ENCODE peak calls at places on chromosomes 4 and X, in ten cellular contexts. One of them, this sample, is unnamed.

GRCh38 chr4:129364747-129365452 is 268.9 kb downstream of the C4orf33 start:
- DNase-seq in EL: no peak
- DNase-seq in progenitor cell of endocrine pancreas: no peak
- DNase-seq in transverse colon: no peak
- DNase-seq in Caco-2: no peak
- DNase-seq in AG10803: no peak
- DNase-seq in glutamatergic neuron: no peak
- DNase-seq in HEK293T: no peak
- DNase-seq in IMR-90: no peak
- DNase-seq in effector CD4-positive, alpha-beta T cell: no peak
- DNase-seq in this sample: no peak

GRCh38 chr4:188109157-188109755 is at the start of gene TRIML2:
- DNase-seq in EL: peak
- DNase-seq in progenitor cell of endocrine pancreas: no peak
- DNase-seq in transverse colon: no peak
- DNase-seq in Caco-2: peak
- DNase-seq in AG10803: no peak
- DNase-seq in glutamatergic neuron: no peak
- DNase-seq in HEK293T: no peak
- DNase-seq in IMR-90: no peak
- DNase-seq in effector CD4-positive, alpha-beta T cell: no peak
- DNase-seq in this sample: no peak

GRCh38 chr4:66572949-66573348 is 902.7 kb upstream of the EPHA5 start:
- DNase-seq in EL: peak
- DNase-seq in progenitor cell of endocrine pancreas: no peak
- DNase-seq in transverse colon: no peak
- DNase-seq in Caco-2: no peak
- DNase-seq in AG10803: peak
- DNase-seq in glutamatergic neuron: no peak
- DNase-seq in HEK293T: no peak
- DNase-seq in IMR-90: peak
- DNase-seq in effector CD4-positive, alpha-beta T cell: no peak
- DNase-seq in this sample: no peak

GRCh38 chr4:56857601-56858301 is 36.2 kb upstream of the SPINK2 start:
- DNase-seq in EL: no peak
- DNase-seq in progenitor cell of endocrine pancreas: no peak
- DNase-seq in transverse colon: no peak
- DNase-seq in Caco-2: no peak
- DNase-seq in AG10803: peak
- DNase-seq in glutamatergic neuron: no peak
- DNase-seq in HEK293T: no peak
- DNase-seq in IMR-90: no peak
- DNase-seq in effector CD4-positive, alpha-beta T cell: no peak
- DNase-seq in this sample: no peak

GRCh38 chr4:36197501-36197900 is 46.8 kb downstream of the ARAP2 start:
- DNase-seq in EL: no peak
- DNase-seq in progenitor cell of endocrine pancreas: no peak
- DNase-seq in transverse colon: no peak
- DNase-seq in Caco-2: no peak
- DNase-seq in AG10803: no peak
- DNase-seq in glutamatergic neuron: no peak
- DNase-seq in HEK293T: no peak
- DNase-seq in IMR-90: no peak
- DNase-seq in effector CD4-positive, alpha-beta T cell: no peak
- DNase-seq in this sample: no peak

GRCh38 chr4:148443550-148444295 is 1.5 kb upstream of the NR3C2 start:
- DNase-seq in EL: no peak
- DNase-seq in progenitor cell of endocrine pancreas: peak
- DNase-seq in transverse colon: peak
- DNase-seq in Caco-2: peak
- DNase-seq in AG10803: no peak
- DNase-seq in glutamatergic neuron: peak
- DNase-seq in HEK293T: peak
- DNase-seq in IMR-90: no peak
- DNase-seq in effector CD4-positive, alpha-beta T cell: peak
- DNase-seq in this sample: peak

GRCh38 chrX:84144281-84144680 is 43.7 kb downstream of the RPS6KA6 start:
- DNase-seq in EL: peak
- DNase-seq in progenitor cell of endocrine pancreas: no peak
- DNase-seq in transverse colon: no peak
- DNase-seq in Caco-2: no peak
- DNase-seq in AG10803: no peak
- DNase-seq in glutamatergic neuron: no peak
- DNase-seq in HEK293T: no peak
- DNase-seq in IMR-90: peak
- DNase-seq in effector CD4-positive, alpha-beta T cell: no peak
- DNase-seq in this sample: no peak

GRCh38 chr4:25872851-25873631 is 10.3 kb upstream of the SEL1L3 start:
- DNase-seq in EL: no peak
- DNase-seq in progenitor cell of endocrine pancreas: no peak
- DNase-seq in transverse colon: no peak
- DNase-seq in Caco-2: no peak
- DNase-seq in AG10803: no peak
- DNase-seq in glutamatergic neuron: no peak
- DNase-seq in HEK293T: no peak
- DNase-seq in IMR-90: no peak
- DNase-seq in effector CD4-positive, alpha-beta T cell: no peak
- DNase-seq in this sample: no peak

GRCh38 chrX:71496476-71496875 is 36.4 kb upstream of the OGT start:
- DNase-seq in EL: no peak
- DNase-seq in progenitor cell of endocrine pancreas: no peak
- DNase-seq in transverse colon: no peak
- DNase-seq in Caco-2: no peak
- DNase-seq in AG10803: no peak
- DNase-seq in glutamatergic neuron: no peak
- DNase-seq in HEK293T: no peak
- DNase-seq in IMR-90: no peak
- DNase-seq in effector CD4-positive, alpha-beta T cell: no peak
- DNase-seq in this sample: no peak

GRCh38 chr4:168811793-168812651 is 198.0 kb downstream of the CBR4 start:
- DNase-seq in EL: peak
- DNase-seq in progenitor cell of endocrine pancreas: no peak
- DNase-seq in transverse colon: no peak
- DNase-seq in Caco-2: no peak
- DNase-seq in AG10803: peak
- DNase-seq in glutamatergic neuron: no peak
- DNase-seq in HEK293T: no peak
- DNase-seq in IMR-90: peak
- DNase-seq in effector CD4-positive, alpha-beta T cell: no peak
- DNase-seq in this sample: no peak

GRCh38 chr4:3135155-3136011 is 60.9 kb downstream of the HTT start:
- DNase-seq in EL: no peak
- DNase-seq in progenitor cell of endocrine pancreas: no peak
- DNase-seq in transverse colon: no peak
- DNase-seq in Caco-2: no peak
- DNase-seq in AG10803: peak
- DNase-seq in glutamatergic neuron: no peak
- DNase-seq in HEK293T: no peak
- DNase-seq in IMR-90: no peak
- DNase-seq in effector CD4-positive, alpha-beta T cell: no peak
- DNase-seq in this sample: no peak

GRCh38 chrX:13898084-13898483 is 81.2 kb upstream of the GPM6B start:
- DNase-seq in EL: peak
- DNase-seq in progenitor cell of endocrine pancreas: no peak
- DNase-seq in transverse colon: no peak
- DNase-seq in Caco-2: peak
- DNase-seq in AG10803: peak
- DNase-seq in glutamatergic neuron: peak
- DNase-seq in HEK293T: no peak
- DNase-seq in IMR-90: peak
- DNase-seq in effector CD4-positive, alpha-beta T cell: no peak
- DNase-seq in this sample: peak

GRCh38 chr4:147822128-147822527 is 90.2 kb downstream of the ARHGAP10 start:
- DNase-seq in EL: no peak
- DNase-seq in progenitor cell of endocrine pancreas: no peak
- DNase-seq in transverse colon: peak
- DNase-seq in Caco-2: no peak
- DNase-seq in AG10803: peak
- DNase-seq in glutamatergic neuron: no peak
- DNase-seq in HEK293T: no peak
- DNase-seq in IMR-90: peak
- DNase-seq in effector CD4-positive, alpha-beta T cell: no peak
- DNase-seq in this sample: no peak

GRCh38 chr4:100935090-100935489 is 412.2 kb downstream of the PPP3CA start:
- DNase-seq in EL: peak
- DNase-seq in progenitor cell of endocrine pancreas: no peak
- DNase-seq in transverse colon: no peak
- DNase-seq in Caco-2: no peak
- DNase-seq in AG10803: no peak
- DNase-seq in glutamatergic neuron: no peak
- DNase-seq in HEK293T: peak
- DNase-seq in IMR-90: peak
- DNase-seq in effector CD4-positive, alpha-beta T cell: no peak
- DNase-seq in this sample: no peak

GRCh38 chr4:139913398-139913990 is 240.5 kb downstream of the MAML3 start:
- DNase-seq in EL: no peak
- DNase-seq in progenitor cell of endocrine pancreas: no peak
- DNase-seq in transverse colon: no peak
- DNase-seq in Caco-2: no peak
- DNase-seq in AG10803: peak
- DNase-seq in glutamatergic neuron: no peak
- DNase-seq in HEK293T: no peak
- DNase-seq in IMR-90: peak
- DNase-seq in effector CD4-positive, alpha-beta T cell: no peak
- DNase-seq in this sample: no peak

GRCh38 chr4:88457307-88458090 is 580 bp downstream of the HERC5 start:
- DNase-seq in EL: peak
- DNase-seq in progenitor cell of endocrine pancreas: peak
- DNase-seq in transverse colon: peak
- DNase-seq in Caco-2: peak
- DNase-seq in AG10803: peak
- DNase-seq in glutamatergic neuron: peak
- DNase-seq in HEK293T: peak
- DNase-seq in IMR-90: no peak
- DNase-seq in effector CD4-positive, alpha-beta T cell: no peak
- DNase-seq in this sample: peak

GRCh38 chrX:154096140-154097002 is 1.1 kb downstream of the MECP2 start:
- DNase-seq in EL: peak
- DNase-seq in progenitor cell of endocrine pancreas: no peak
- DNase-seq in transverse colon: no peak
- DNase-seq in Caco-2: peak
- DNase-seq in AG10803: peak
- DNase-seq in glutamatergic neuron: no peak
- DNase-seq in HEK293T: no peak
- DNase-seq in IMR-90: peak
- DNase-seq in effector CD4-positive, alpha-beta T cell: no peak
- DNase-seq in this sample: peak

GRCh38 chr4:24560770-24561415 is 23.5 kb downstream of the DHX15 start:
- DNase-seq in EL: peak
- DNase-seq in progenitor cell of endocrine pancreas: no peak
- DNase-seq in transverse colon: no peak
- DNase-seq in Caco-2: no peak
- DNase-seq in AG10803: peak
- DNase-seq in glutamatergic neuron: no peak
- DNase-seq in HEK293T: no peak
- DNase-seq in IMR-90: peak
- DNase-seq in effector CD4-positive, alpha-beta T cell: no peak
- DNase-seq in this sample: no peak

GRCh38 chrX:154908821-154909220 is 22.7 kb downstream of the F8A1 start:
- DNase-seq in EL: no peak
- DNase-seq in progenitor cell of endocrine pancreas: no peak
- DNase-seq in transverse colon: no peak
- DNase-seq in Caco-2: no peak
- DNase-seq in AG10803: no peak
- DNase-seq in glutamatergic neuron: no peak
- DNase-seq in HEK293T: no peak
- DNase-seq in IMR-90: no peak
- DNase-seq in effector CD4-positive, alpha-beta T cell: no peak
- DNase-seq in this sample: no peak

GRCh38 chrX:119389854-119390501 is 9.2 kb upstream of the SLC25A43 start:
- DNase-seq in EL: no peak
- DNase-seq in progenitor cell of endocrine pancreas: no peak
- DNase-seq in transverse colon: no peak
- DNase-seq in Caco-2: peak
- DNase-seq in AG10803: no peak
- DNase-seq in glutamatergic neuron: no peak
- DNase-seq in HEK293T: peak
- DNase-seq in IMR-90: no peak
- DNase-seq in effector CD4-positive, alpha-beta T cell: no peak
- DNase-seq in this sample: peak

GRCh38 chr4:89538886-89539285 is 231.3 kb upstream of the GPRIN3 start:
- DNase-seq in EL: no peak
- DNase-seq in progenitor cell of endocrine pancreas: no peak
- DNase-seq in transverse colon: no peak
- DNase-seq in Caco-2: no peak
- DNase-seq in AG10803: no peak
- DNase-seq in glutamatergic neuron: no peak
- DNase-seq in HEK293T: no peak
- DNase-seq in IMR-90: peak
- DNase-seq in effector CD4-positive, alpha-beta T cell: no peak
- DNase-seq in this sample: no peak

GRCh38 chrX:106437407-106437806 is 174.4 kb upstream of the RADX start:
- DNase-seq in EL: no peak
- DNase-seq in progenitor cell of endocrine pancreas: no peak
- DNase-seq in transverse colon: no peak
- DNase-seq in Caco-2: no peak
- DNase-seq in AG10803: no peak
- DNase-seq in glutamatergic neuron: no peak
- DNase-seq in HEK293T: no peak
- DNase-seq in IMR-90: no peak
- DNase-seq in effector CD4-positive, alpha-beta T cell: no peak
- DNase-seq in this sample: peak

GRCh38 chr4:163587867-163588266 is 93.4 kb downstream of the TMA16 start:
- DNase-seq in EL: peak
- DNase-seq in progenitor cell of endocrine pancreas: no peak
- DNase-seq in transverse colon: no peak
- DNase-seq in Caco-2: peak
- DNase-seq in AG10803: no peak
- DNase-seq in glutamatergic neuron: no peak
- DNase-seq in HEK293T: peak
- DNase-seq in IMR-90: no peak
- DNase-seq in effector CD4-positive, alpha-beta T cell: no peak
- DNase-seq in this sample: no peak

GRCh38 chr4:104901438-104901837 is 245.2 kb upstream of the TET2 start:
- DNase-seq in EL: no peak
- DNase-seq in progenitor cell of endocrine pancreas: no peak
- DNase-seq in transverse colon: no peak
- DNase-seq in Caco-2: no peak
- DNase-seq in AG10803: peak
- DNase-seq in glutamatergic neuron: peak
- DNase-seq in HEK293T: no peak
- DNase-seq in IMR-90: no peak
- DNase-seq in effector CD4-positive, alpha-beta T cell: no peak
- DNase-seq in this sample: peak

GRCh38 chrX:106894392-106894909 is 8.7 kb downstream of the RIPPLY1 start:
- DNase-seq in EL: peak
- DNase-seq in progenitor cell of endocrine pancreas: peak
- DNase-seq in transverse colon: peak
- DNase-seq in Caco-2: peak
- DNase-seq in AG10803: peak
- DNase-seq in glutamatergic neuron: peak
- DNase-seq in HEK293T: peak
- DNase-seq in IMR-90: peak
- DNase-seq in effector CD4-positive, alpha-beta T cell: peak
- DNase-seq in this sample: peak

GRCh38 chr4:112519689-112520597 is 4.0 kb upstream of the NEUROG2 start:
- DNase-seq in EL: no peak
- DNase-seq in progenitor cell of endocrine pancreas: no peak
- DNase-seq in transverse colon: no peak
- DNase-seq in Caco-2: no peak
- DNase-seq in AG10803: no peak
- DNase-seq in glutamatergic neuron: peak
- DNase-seq in HEK293T: no peak
- DNase-seq in IMR-90: no peak
- DNase-seq in effector CD4-positive, alpha-beta T cell: no peak
- DNase-seq in this sample: peak

GRCh38 chr4:148065069-148065468 is 333.2 kb downstream of the ARHGAP10 start:
- DNase-seq in EL: peak
- DNase-seq in progenitor cell of endocrine pancreas: no peak
- DNase-seq in transverse colon: no peak
- DNase-seq in Caco-2: no peak
- DNase-seq in AG10803: peak
- DNase-seq in glutamatergic neuron: no peak
- DNase-seq in HEK293T: no peak
- DNase-seq in IMR-90: peak
- DNase-seq in effector CD4-positive, alpha-beta T cell: no peak
- DNase-seq in this sample: no peak

GRCh38 chrX:115649461-115650063 is 88.6 kb downstream of the PLS3 start:
- DNase-seq in EL: no peak
- DNase-seq in progenitor cell of endocrine pancreas: no peak
- DNase-seq in transverse colon: no peak
- DNase-seq in Caco-2: peak
- DNase-seq in AG10803: no peak
- DNase-seq in glutamatergic neuron: no peak
- DNase-seq in HEK293T: no peak
- DNase-seq in IMR-90: no peak
- DNase-seq in effector CD4-positive, alpha-beta T cell: no peak
- DNase-seq in this sample: no peak

This sample was measured in neural progenitor cell.